ENCODE peak calls at places on chromosome 14, in five cellular contexts. One of them, this sample, is unnamed.

GRCh38 chr14:89484445-89484844 is 67.4 kb upstream of the FOXN3 start:
- DNase-seq in SK-N-SH: no peak
- DNase-seq in dorsolateral prefrontal cortex: no peak
- DNase-seq in HCT116: no peak
- DNase-seq in coronary artery: no peak
- DNase-seq in this sample: no peak

GRCh38 chr14:60805881-60806569 is 71.5 kb downstream of the MNAT1 start:
- DNase-seq in SK-N-SH: no peak
- DNase-seq in dorsolateral prefrontal cortex: no peak
- DNase-seq in HCT116: no peak
- DNase-seq in coronary artery: no peak
- DNase-seq in this sample: peak; percentile 57

GRCh38 chr14:35480119-35480769 is 53.7 kb upstream of the INSM2 start:
- DNase-seq in SK-N-SH: no peak
- DNase-seq in dorsolateral prefrontal cortex: no peak
- DNase-seq in HCT116: no peak
- DNase-seq in coronary artery: no peak
- DNase-seq in this sample: peak; percentile 21

GRCh38 chr14:89428556-89429196 is 11.6 kb upstream of the FOXN3 start:
- DNase-seq in SK-N-SH: no peak
- DNase-seq in dorsolateral prefrontal cortex: no peak
- DNase-seq in HCT116: no peak
- DNase-seq in coronary artery: peak; percentile 82
- DNase-seq in this sample: no peak

GRCh38 chr14:82385043-82385442 is 851.4 kb upstream of the SEL1L start:
- DNase-seq in SK-N-SH: no peak
- DNase-seq in dorsolateral prefrontal cortex: no peak
- DNase-seq in HCT116: no peak
- DNase-seq in coronary artery: no peak
- DNase-seq in this sample: peak; percentile 0

GRCh38 chr14:92481386-92481785 is 32.2 kb upstream of the RIN3 start:
- DNase-seq in SK-N-SH: no peak
- DNase-seq in dorsolateral prefrontal cortex: no peak
- DNase-seq in HCT116: no peak
- DNase-seq in coronary artery: no peak
- DNase-seq in this sample: peak; percentile 84

GRCh38 chr14:89801128-89801527 is 153.4 kb downstream of the EFCAB11 start:
- DNase-seq in SK-N-SH: no peak
- DNase-seq in dorsolateral prefrontal cortex: no peak
- DNase-seq in HCT116: no peak
- DNase-seq in coronary artery: no peak
- DNase-seq in this sample: no peak

GRCh38 chr14:24688030-24688658 is 54.2 kb upstream of the GZMB start:
- DNase-seq in SK-N-SH: no peak
- DNase-seq in dorsolateral prefrontal cortex: no peak
- DNase-seq in HCT116: no peak
- DNase-seq in coronary artery: no peak
- DNase-seq in this sample: no peak

GRCh38 chr14:55221968-55222367 is 30.6 kb upstream of the DLGAP5 start:
- DNase-seq in SK-N-SH: no peak
- DNase-seq in dorsolateral prefrontal cortex: no peak
- DNase-seq in HCT116: no peak
- DNase-seq in coronary artery: no peak
- DNase-seq in this sample: no peak

GRCh38 chr14:28653521-28653920 is 113.1 kb upstream of the FOXG1 start:
- DNase-seq in SK-N-SH: no peak
- DNase-seq in dorsolateral prefrontal cortex: no peak
- DNase-seq in HCT116: no peak
- DNase-seq in coronary artery: no peak
- DNase-seq in this sample: no peak

GRCh38 chr14:41423503-41423902 is 183.2 kb upstream of the LRFN5 start:
- DNase-seq in SK-N-SH: no peak
- DNase-seq in dorsolateral prefrontal cortex: no peak
- DNase-seq in HCT116: no peak
- DNase-seq in coronary artery: no peak
- DNase-seq in this sample: no peak

GRCh38 chr14:92903359-92903758 is 19.6 kb upstream of the CHGA start:
- DNase-seq in SK-N-SH: no peak
- DNase-seq in dorsolateral prefrontal cortex: no peak
- DNase-seq in HCT116: no peak
- DNase-seq in coronary artery: no peak
- DNase-seq in this sample: no peak

GRCh38 chr14:105861985-105862465 is 335.6 kb downstream of the TMEM121 start:
- DNase-seq in SK-N-SH: no peak
- DNase-seq in dorsolateral prefrontal cortex: no peak
- DNase-seq in HCT116: no peak
- DNase-seq in coronary artery: no peak
- DNase-seq in this sample: no peak

GRCh38 chr14:25413058-25413457 is 363.1 kb upstream of the STXBP6 start:
- DNase-seq in SK-N-SH: no peak
- DNase-seq in dorsolateral prefrontal cortex: no peak
- DNase-seq in HCT116: no peak
- DNase-seq in coronary artery: no peak
- DNase-seq in this sample: no peak

GRCh38 chr14:66403183-66403582 is 83.0 kb upstream of the CCDC196 start:
- DNase-seq in SK-N-SH: no peak
- DNase-seq in dorsolateral prefrontal cortex: no peak
- DNase-seq in HCT116: no peak
- DNase-seq in coronary artery: no peak
- DNase-seq in this sample: peak; percentile 62

GRCh38 chr14:50056457-50056856 is 59.9 kb downstream of the VCPKMT start:
- DNase-seq in SK-N-SH: no peak
- DNase-seq in dorsolateral prefrontal cortex: no peak
- DNase-seq in HCT116: no peak
- DNase-seq in coronary artery: no peak
- DNase-seq in this sample: no peak
- TF ChIP-seq CTCF in SK-N-SH: no peak
- TF ChIP-seq CTCF in dorsolateral prefrontal cortex: no peak
- TF ChIP-seq CTCF in HCT116: no peak
- TF ChIP-seq CTCF in coronary artery: no peak
- TF ChIP-seq CTCF in this sample: no peak

GRCh38 chr14:67934087-67934486 is 114.5 kb downstream of the RAD51B start:
- DNase-seq in SK-N-SH: peak; percentile 53
- DNase-seq in dorsolateral prefrontal cortex: no peak
- DNase-seq in HCT116: peak; percentile 71
- DNase-seq in coronary artery: no peak
- DNase-seq in this sample: peak; percentile 94
- TF ChIP-seq CTCF in SK-N-SH: peak; percentile 72
- TF ChIP-seq CTCF in dorsolateral prefrontal cortex: peak; percentile 78
- TF ChIP-seq CTCF in HCT116: peak; percentile 91
- TF ChIP-seq CTCF in coronary artery: peak; percentile 14
- TF ChIP-seq CTCF in this sample: peak; percentile 73

GRCh38 chr14:76773188-76773885 is 12.1 kb downstream of the VASH1 start:
- DNase-seq in SK-N-SH: peak; percentile 69
- DNase-seq in dorsolateral prefrontal cortex: peak; percentile 55
- DNase-seq in HCT116: no peak
- DNase-seq in coronary artery: peak; percentile 90
- DNase-seq in this sample: peak; percentile 91
- TF ChIP-seq CTCF in SK-N-SH: peak; percentile 16
- TF ChIP-seq CTCF in dorsolateral prefrontal cortex: no peak
- TF ChIP-seq CTCF in HCT116: no peak
- TF ChIP-seq CTCF in coronary artery: no peak
- TF ChIP-seq CTCF in this sample: peak; percentile 30

GRCh38 chr14:64478634-64479250 is 13.4 kb downstream of the AKAP5 start:
- DNase-seq in SK-N-SH: peak; percentile 39
- DNase-seq in dorsolateral prefrontal cortex: no peak
- DNase-seq in HCT116: no peak
- DNase-seq in coronary artery: no peak
- DNase-seq in this sample: peak; percentile 55
- TF ChIP-seq CTCF in SK-N-SH: peak; percentile 73
- TF ChIP-seq CTCF in dorsolateral prefrontal cortex: peak; percentile 66
- TF ChIP-seq CTCF in HCT116: peak; percentile 30
- TF ChIP-seq CTCF in coronary artery: no peak
- TF ChIP-seq CTCF in this sample: peak; percentile 39

DNA sequence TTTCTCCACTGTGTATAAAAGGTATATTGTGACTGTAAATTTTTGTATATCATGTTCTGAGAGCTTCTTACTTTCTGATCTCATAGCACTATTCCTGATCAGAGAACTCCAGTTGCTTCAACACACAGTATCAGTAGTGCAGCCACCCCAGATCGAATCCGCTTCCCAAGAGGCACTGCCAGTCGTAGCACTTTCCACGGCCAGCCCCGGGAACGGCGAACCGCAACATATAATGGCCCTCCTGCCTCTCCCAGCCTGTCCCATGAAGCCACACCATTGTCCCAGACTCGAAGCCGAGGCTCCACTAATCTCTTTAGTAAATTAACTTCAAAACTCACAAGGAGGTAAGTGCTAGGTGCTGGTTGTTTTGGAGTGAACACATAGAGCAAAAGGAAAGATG is 30.9 kb downstream of the CKB start:
- DNase-seq in SK-N-SH: no peak
- DNase-seq in dorsolateral prefrontal cortex: no peak
- DNase-seq in HCT116: no peak
- DNase-seq in coronary artery: no peak
- DNase-seq in this sample: no peak
- TF ChIP-seq CTCF in SK-N-SH: no peak
- TF ChIP-seq CTCF in dorsolateral prefrontal cortex: no peak
- TF ChIP-seq CTCF in HCT116: no peak
- TF ChIP-seq CTCF in coronary artery: no peak
- TF ChIP-seq CTCF in this sample: no peak

DNA sequence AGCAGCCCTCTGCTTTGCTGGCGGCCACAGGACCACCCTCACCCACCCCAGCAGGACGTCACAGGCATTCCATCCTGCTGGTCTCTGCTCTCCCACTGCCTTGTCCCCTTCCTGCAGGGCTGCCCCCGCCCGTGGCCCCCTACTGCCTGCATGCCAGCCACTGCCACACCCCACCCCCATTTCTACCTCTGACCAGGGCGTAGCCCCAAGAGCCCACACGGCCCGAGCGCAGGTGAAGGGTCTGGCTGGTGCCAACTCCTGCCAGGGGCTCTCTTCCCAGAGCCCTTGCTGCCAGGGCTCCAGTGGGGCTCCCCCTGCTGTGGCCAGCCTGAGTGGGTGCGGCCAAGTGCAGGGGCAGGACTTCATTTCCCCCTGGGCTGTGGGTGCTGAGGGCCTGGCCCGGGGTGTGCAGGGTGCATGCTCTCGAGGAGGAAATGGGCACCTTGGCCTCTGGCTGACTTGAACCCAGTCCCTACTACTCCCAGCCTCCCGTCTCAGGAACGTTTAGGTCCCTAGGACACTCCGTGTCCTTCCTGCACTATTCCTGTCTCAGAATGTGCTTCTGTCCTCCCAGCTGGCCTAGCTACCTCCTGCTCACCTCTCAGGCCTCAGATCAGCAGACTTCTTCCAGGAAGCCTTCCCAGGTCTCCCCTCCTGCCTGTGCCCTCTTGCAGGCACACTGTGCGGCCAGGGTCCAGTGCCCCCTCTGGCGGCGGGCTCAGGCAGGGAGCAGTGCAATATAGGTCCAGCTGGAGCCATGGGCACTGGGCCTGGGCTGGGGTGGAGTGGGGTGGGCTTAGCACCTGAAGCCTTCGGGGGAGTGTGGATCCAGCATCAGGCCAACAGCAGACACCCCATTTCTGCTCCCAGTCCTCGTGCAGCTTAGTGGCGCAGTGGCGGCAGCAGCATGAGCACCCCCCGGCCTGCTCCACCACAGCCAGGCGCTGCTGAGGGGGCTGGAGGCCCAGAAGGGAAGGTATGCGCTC is 1.4 kb downstream of the LBHD2 start:
- DNase-seq in SK-N-SH: peak; percentile 37
- DNase-seq in dorsolateral prefrontal cortex: no peak
- DNase-seq in HCT116: no peak
- DNase-seq in coronary artery: no peak
- DNase-seq in this sample: no peak
- TF ChIP-seq CTCF in SK-N-SH: no peak
- TF ChIP-seq CTCF in dorsolateral prefrontal cortex: no peak
- TF ChIP-seq CTCF in HCT116: no peak
- TF ChIP-seq CTCF in coronary artery: no peak
- TF ChIP-seq CTCF in this sample: peak; percentile 40

GRCh38 chr14:99226687-99227086 is 45.3 kb downstream of the BCL11B start:
- DNase-seq in SK-N-SH: no peak
- DNase-seq in dorsolateral prefrontal cortex: no peak
- DNase-seq in HCT116: no peak
- DNase-seq in coronary artery: no peak
- DNase-seq in this sample: no peak

GRCh38 chr14:99224948-99225347 is 47.0 kb downstream of the BCL11B start:
- DNase-seq in SK-N-SH: no peak
- DNase-seq in dorsolateral prefrontal cortex: no peak
- DNase-seq in HCT116: no peak
- DNase-seq in coronary artery: no peak
- DNase-seq in this sample: no peak

GRCh38 chr14:99221445-99221844 is 50.6 kb downstream of the BCL11B start:
- DNase-seq in SK-N-SH: no peak
- DNase-seq in dorsolateral prefrontal cortex: no peak
- DNase-seq in HCT116: no peak
- DNase-seq in coronary artery: no peak
- DNase-seq in this sample: no peak

GRCh38 chr14:99225804-99226203 is 46.2 kb downstream of the BCL11B start:
- DNase-seq in SK-N-SH: no peak
- DNase-seq in dorsolateral prefrontal cortex: no peak
- DNase-seq in HCT116: no peak
- DNase-seq in coronary artery: no peak
- DNase-seq in this sample: no peak

DNA sequence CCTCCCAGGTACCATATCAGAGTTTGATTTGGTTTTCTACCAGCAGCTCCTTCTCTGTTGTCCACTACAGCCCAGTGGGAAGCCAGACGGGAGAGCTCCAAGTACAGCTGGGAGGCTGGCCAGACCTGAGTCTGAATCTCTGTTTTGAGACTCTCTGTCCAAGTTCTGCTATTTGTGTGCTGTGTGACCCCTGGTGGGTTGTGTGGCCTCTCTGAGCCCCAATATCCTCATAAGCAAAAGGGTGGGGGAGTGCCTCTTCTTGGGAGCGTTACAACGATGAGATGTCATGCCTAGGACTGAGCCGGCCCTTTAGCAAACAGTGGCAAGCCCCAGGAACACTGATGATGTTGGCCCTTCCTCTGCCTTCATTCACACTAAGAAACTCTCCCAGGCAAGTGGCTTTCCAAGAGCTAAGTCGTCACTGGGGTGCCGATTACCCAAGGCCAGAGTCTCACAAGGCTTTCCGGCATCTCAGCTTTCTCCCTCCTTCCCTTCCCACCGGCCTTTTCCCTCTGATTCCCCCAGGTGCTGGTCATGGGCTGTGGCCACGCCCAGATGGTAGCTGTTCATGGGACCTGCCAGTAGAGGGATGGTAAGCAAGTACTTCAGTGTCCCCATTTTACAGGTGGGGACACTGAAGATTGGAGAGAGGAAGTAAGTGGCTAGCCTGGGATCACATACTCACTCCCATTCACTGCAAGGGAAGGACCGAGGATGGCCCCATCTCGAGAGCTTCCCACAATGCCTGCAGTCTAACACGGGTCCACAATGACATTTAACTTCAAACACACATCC is 47.7 kb downstream of the BCL11B start:
- DNase-seq in SK-N-SH: no peak
- DNase-seq in dorsolateral prefrontal cortex: no peak
- DNase-seq in HCT116: peak; percentile 22
- DNase-seq in coronary artery: no peak
- DNase-seq in this sample: no peak
- TF ChIP-seq CTCF in SK-N-SH: no peak
- TF ChIP-seq CTCF in dorsolateral prefrontal cortex: no peak
- TF ChIP-seq CTCF in HCT116: no peak
- TF ChIP-seq CTCF in coronary artery: no peak
- TF ChIP-seq CTCF in this sample: no peak

GRCh38 chr14:96051642-96052540 is 12.7 kb downstream of the C14orf132 start:
- DNase-seq in SK-N-SH: no peak
- DNase-seq in dorsolateral prefrontal cortex: no peak
- DNase-seq in HCT116: peak; percentile 12
- DNase-seq in coronary artery: peak; percentile 62
- DNase-seq in this sample: no peak
- TF ChIP-seq CTCF in SK-N-SH: no peak
- TF ChIP-seq CTCF in dorsolateral prefrontal cortex: no peak
- TF ChIP-seq CTCF in HCT116: peak; percentile 31
- TF ChIP-seq CTCF in coronary artery: no peak
- TF ChIP-seq CTCF in this sample: peak; percentile 29